ENCODE peak calls at places on chromosome 12, in five cellular contexts. H, W, R, V and X are unnamed samples.

GRCh38 chr12:109461846-109462766 is 15.0 kb downstream of the KCTD10 start:
- DNase-seq in H (peak), W (peak), V (peak), R (peak), X (peak)

GRCh38 chr12:58657175-58657574 is 263.1 kb downstream of the LRIG3 start:
- DNase-seq in H (no peak), R (no peak), W (no peak), V (no peak), X (no peak)

GRCh38 chr12:78938341-78939084 is 73.9 kb downstream of the SYT1 start:
- DNase-seq in H (no peak), W (no peak), V (no peak), R (no peak), X (no peak)

GRCh38 chr12:81216739-81217138 is 138.9 kb downstream of the ACSS3 start:
- DNase-seq in R (no peak), W (no peak), V (no peak), H (no peak), X (no peak)

GRCh38 chr12:113221997-113222729 is 899 bp downstream of the TPCN1 start:
- DNase-seq in H (no peak), R (no peak), V (no peak), W (no peak), X (no peak)

GRCh38 chr12:88185988-88186387 is 43.9 kb downstream of the TMTC3 start:
- DNase-seq in W (peak), R (peak), V (no peak), H (no peak), X (peak)

GRCh38 chr12:89863332-89863938 is 154.8 kb upstream of the ATP2B1 start:
- DNase-seq in V (no peak), R (no peak), W (no peak), H (no peak), X (no peak)

GRCh38 chr12:95553202-95553943 is 2.1 kb upstream of the USP44 start:
- DNase-seq in R (no peak), H (no peak), V (no peak), W (no peak), X (no peak)

GRCh38 chr12:54661048-54661447 is 12.9 kb upstream of the DCD start:
- DNase-seq in W (no peak), H (no peak), V (no peak), R (no peak), X (no peak)

DNA sequence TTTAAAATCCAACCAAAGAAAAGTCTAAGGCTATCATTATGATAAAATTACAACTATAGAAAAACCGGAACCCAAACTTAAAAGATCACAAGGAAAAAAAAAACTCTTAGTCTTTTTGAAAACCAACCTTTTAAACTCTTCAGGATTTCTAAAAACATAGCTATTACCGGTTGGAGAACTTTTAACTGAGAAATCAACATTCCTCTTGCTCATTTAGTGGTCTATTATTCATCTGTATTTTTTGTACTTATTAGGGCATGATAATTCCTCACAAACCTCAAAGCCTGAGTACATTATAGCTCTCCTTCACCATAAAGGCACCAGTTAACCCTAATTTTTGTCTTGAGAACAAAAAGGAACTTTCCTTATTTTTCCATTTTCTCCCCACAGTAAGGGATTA is 10.4 kb downstream of the LUM start:
- DNase-seq in H (no peak), V (no peak), W (no peak), R (peak), X (peak)
- H3K4me3 ChIP-seq in H (no peak), V (no peak), W (no peak), R (no peak), X (no peak)

DNA sequence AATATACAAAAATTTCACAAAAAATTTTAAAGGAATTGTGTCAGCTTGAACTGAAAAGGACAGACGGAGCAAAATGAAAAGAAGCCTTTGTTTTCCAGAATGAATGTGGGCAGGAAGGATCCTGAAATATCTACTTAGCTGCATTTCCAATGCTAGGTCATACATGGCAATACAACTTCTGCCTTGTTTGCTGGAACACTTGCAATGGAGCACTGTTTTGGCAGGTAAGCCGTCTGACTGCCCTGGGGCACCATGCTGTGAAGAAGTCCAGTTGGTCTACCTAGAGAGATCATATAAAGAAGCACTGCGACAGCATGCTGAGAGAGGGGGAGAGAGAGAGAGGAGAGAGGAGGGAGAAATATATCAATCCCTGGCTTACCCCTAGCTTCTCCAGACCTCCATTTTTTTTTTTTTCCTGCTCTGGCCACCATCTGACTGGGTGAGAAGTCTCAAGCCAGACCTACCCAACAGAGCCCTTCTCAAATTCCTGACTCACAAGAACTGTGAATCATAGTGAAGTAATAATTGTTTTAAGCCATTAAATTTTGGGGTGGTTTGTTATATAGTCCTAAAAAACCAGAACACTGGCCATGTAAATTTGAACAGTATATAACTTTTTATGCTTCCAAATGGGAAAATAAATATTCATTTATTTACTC is 97.1 kb upstream of the PRICKLE1 start:
- DNase-seq in W (no peak), H (no peak), R (no peak), V (no peak), X (no peak)
- TF ChIP-seq CTCF in W (no peak), H (no peak), R (no peak), V (no peak), X (no peak)

GRCh38 chr12:76495556-76495955 is 64.0 kb downstream of the OSBPL8 start:
- DNase-seq in R (no peak), H (no peak), V (no peak), W (no peak), X (no peak)
- H3K4me3 ChIP-seq in R (no peak), H (no peak), V (no peak), W (no peak), X (no peak)

DNA sequence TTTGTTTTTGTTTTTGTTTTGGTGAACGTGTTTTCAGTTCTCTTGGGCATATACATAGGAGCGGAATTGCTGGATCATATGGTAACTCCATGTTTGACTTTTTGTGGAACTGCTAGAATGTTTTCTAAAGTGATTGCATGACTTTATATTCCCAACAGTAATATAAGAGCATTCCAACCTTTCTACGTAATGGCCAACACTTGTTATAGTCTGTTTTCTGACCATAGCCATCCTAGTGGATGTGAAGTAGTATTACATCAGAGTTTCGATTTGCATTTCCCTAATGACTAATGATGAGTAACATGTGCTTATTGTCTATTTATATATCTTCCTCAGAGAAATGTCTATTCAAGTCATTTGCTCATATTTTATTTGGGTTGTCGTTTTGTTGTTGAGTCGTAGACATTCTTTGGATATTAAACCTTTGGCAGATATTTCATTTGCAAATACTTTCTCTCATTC is 268.7 kb downstream of the AEBP2 start:
- DNase-seq in V (no peak), H (no peak), R (peak), W (peak), X (no peak)
- TF ChIP-seq CTCF in V (no peak), H (no peak), R (no peak), W (peak), X (no peak)